ENCODE peak calls at places on chromosomes 16 and 17, in eight cellular contexts. One of them, this sample, is unnamed.

GRCh38 chr17:21218831-21219380 is 4.9 kb upstream of the TMEM11 start:
- DNase-seq in anterior cingulate cortex: no peak
- DNase-seq in iris pigment epithelial cell: no peak
- DNase-seq in NCI-H187: no peak
- DNase-seq in retina: no peak
- DNase-seq in ACHN: no peak
- DNase-seq in hepatic stellate cell: no peak
- DNase-seq in stimulated activated effector memory CD8-positive, alpha-beta T cell treated with anti-CD3 and anti-CD28 coated beads, Interleukin-12 subunit alpha, Interleukin-12 subunit beta, amount 100 ng/mL, for 72 hours: no peak
- DNase-seq in this sample: no peak

GRCh38 chr17:66884931-66885330 is 50.0 kb downstream of the CACNG5 start:
- DNase-seq in anterior cingulate cortex: no peak
- DNase-seq in iris pigment epithelial cell: no peak
- DNase-seq in NCI-H187: no peak
- DNase-seq in retina: no peak
- DNase-seq in ACHN: no peak
- DNase-seq in hepatic stellate cell: no peak
- DNase-seq in stimulated activated effector memory CD8-positive, alpha-beta T cell treated with anti-CD3 and anti-CD28 coated beads, Interleukin-12 subunit alpha, Interleukin-12 subunit beta, amount 100 ng/mL, for 72 hours: no peak
- DNase-seq in this sample: no peak

GRCh38 chr17:46770439-46770817 is 48.1 kb downstream of the WNT3 start:
- DNase-seq in anterior cingulate cortex: no peak
- DNase-seq in iris pigment epithelial cell: no peak
- DNase-seq in NCI-H187: no peak
- DNase-seq in retina: no peak
- DNase-seq in ACHN: no peak
- DNase-seq in hepatic stellate cell: no peak
- DNase-seq in stimulated activated effector memory CD8-positive, alpha-beta T cell treated with anti-CD3 and anti-CD28 coated beads, Interleukin-12 subunit alpha, Interleukin-12 subunit beta, amount 100 ng/mL, for 72 hours: no peak
- DNase-seq in this sample: no peak

GRCh38 chr16:31010539-31010938 is at the start of gene STX1B:
- DNase-seq in anterior cingulate cortex: peak
- DNase-seq in iris pigment epithelial cell: no peak
- DNase-seq in NCI-H187: no peak
- DNase-seq in retina: no peak
- DNase-seq in ACHN: peak
- DNase-seq in hepatic stellate cell: peak
- DNase-seq in stimulated activated effector memory CD8-positive, alpha-beta T cell treated with anti-CD3 and anti-CD28 coated beads, Interleukin-12 subunit alpha, Interleukin-12 subunit beta, amount 100 ng/mL, for 72 hours: no peak
- DNase-seq in this sample: peak

GRCh38 chr16:4455081-4455480 is 19.3 kb downstream of the NMRAL1 start:
- DNase-seq in anterior cingulate cortex: no peak
- DNase-seq in iris pigment epithelial cell: no peak
- DNase-seq in NCI-H187: no peak
- DNase-seq in retina: no peak
- DNase-seq in ACHN: no peak
- DNase-seq in hepatic stellate cell: no peak
- DNase-seq in stimulated activated effector memory CD8-positive, alpha-beta T cell treated with anti-CD3 and anti-CD28 coated beads, Interleukin-12 subunit alpha, Interleukin-12 subunit beta, amount 100 ng/mL, for 72 hours: no peak
- DNase-seq in this sample: no peak

GRCh38 chr17:37523715-37524219 is 34.1 kb downstream of the DUSP14 start:
- DNase-seq in anterior cingulate cortex: no peak
- DNase-seq in iris pigment epithelial cell: no peak
- DNase-seq in NCI-H187: no peak
- DNase-seq in retina: no peak
- DNase-seq in ACHN: no peak
- DNase-seq in hepatic stellate cell: no peak
- DNase-seq in stimulated activated effector memory CD8-positive, alpha-beta T cell treated with anti-CD3 and anti-CD28 coated beads, Interleukin-12 subunit alpha, Interleukin-12 subunit beta, amount 100 ng/mL, for 72 hours: no peak
- DNase-seq in this sample: no peak

GRCh38 chr16:50596762-50597450 is 48.7 kb downstream of the NKD1 start:
- DNase-seq in anterior cingulate cortex: no peak
- DNase-seq in iris pigment epithelial cell: no peak
- DNase-seq in NCI-H187: no peak
- DNase-seq in retina: no peak
- DNase-seq in ACHN: no peak
- DNase-seq in hepatic stellate cell: no peak
- DNase-seq in stimulated activated effector memory CD8-positive, alpha-beta T cell treated with anti-CD3 and anti-CD28 coated beads, Interleukin-12 subunit alpha, Interleukin-12 subunit beta, amount 100 ng/mL, for 72 hours: no peak
- DNase-seq in this sample: no peak

GRCh38 chr16:89102035-89102776 is 8.6 kb downstream of the ACSF3 start:
- DNase-seq in anterior cingulate cortex: no peak
- DNase-seq in iris pigment epithelial cell: no peak
- DNase-seq in NCI-H187: peak
- DNase-seq in retina: no peak
- DNase-seq in ACHN: no peak
- DNase-seq in hepatic stellate cell: no peak
- DNase-seq in stimulated activated effector memory CD8-positive, alpha-beta T cell treated with anti-CD3 and anti-CD28 coated beads, Interleukin-12 subunit alpha, Interleukin-12 subunit beta, amount 100 ng/mL, for 72 hours: no peak
- DNase-seq in this sample: no peak

GRCh38 chr17:83202002-83203000 is 122.9 kb downstream of the METRNL start:
- DNase-seq in anterior cingulate cortex: no peak
- DNase-seq in iris pigment epithelial cell: no peak
- DNase-seq in NCI-H187: no peak
- DNase-seq in retina: no peak
- DNase-seq in ACHN: no peak
- DNase-seq in hepatic stellate cell: no peak
- DNase-seq in stimulated activated effector memory CD8-positive, alpha-beta T cell treated with anti-CD3 and anti-CD28 coated beads, Interleukin-12 subunit alpha, Interleukin-12 subunit beta, amount 100 ng/mL, for 72 hours: peak
- DNase-seq in this sample: no peak

GRCh38 chr17:5706835-5707234 is 122.5 kb upstream of the NLRP1 start:
- DNase-seq in anterior cingulate cortex: peak
- DNase-seq in iris pigment epithelial cell: peak
- DNase-seq in NCI-H187: peak
- DNase-seq in retina: peak
- DNase-seq in ACHN: peak
- DNase-seq in hepatic stellate cell: peak
- DNase-seq in stimulated activated effector memory CD8-positive, alpha-beta T cell treated with anti-CD3 and anti-CD28 coated beads, Interleukin-12 subunit alpha, Interleukin-12 subunit beta, amount 100 ng/mL, for 72 hours: peak
- DNase-seq in this sample: peak

GRCh38 chr16:84811529-84811928 is 8.3 kb upstream of the CRISPLD2 start:
- DNase-seq in anterior cingulate cortex: no peak
- DNase-seq in iris pigment epithelial cell: no peak
- DNase-seq in NCI-H187: no peak
- DNase-seq in retina: no peak
- DNase-seq in ACHN: no peak
- DNase-seq in hepatic stellate cell: no peak
- DNase-seq in stimulated activated effector memory CD8-positive, alpha-beta T cell treated with anti-CD3 and anti-CD28 coated beads, Interleukin-12 subunit alpha, Interleukin-12 subunit beta, amount 100 ng/mL, for 72 hours: no peak
- DNase-seq in this sample: no peak

GRCh38 chr17:78307887-78308633 is 51.8 kb downstream of the SOCS3 start:
- DNase-seq in anterior cingulate cortex: no peak
- DNase-seq in iris pigment epithelial cell: no peak
- DNase-seq in NCI-H187: no peak
- DNase-seq in retina: no peak
- DNase-seq in ACHN: no peak
- DNase-seq in hepatic stellate cell: no peak
- DNase-seq in stimulated activated effector memory CD8-positive, alpha-beta T cell treated with anti-CD3 and anti-CD28 coated beads, Interleukin-12 subunit alpha, Interleukin-12 subunit beta, amount 100 ng/mL, for 72 hours: no peak
- DNase-seq in this sample: no peak

GRCh38 chr17:59361386-59361785 is 29.9 kb downstream of the YPEL2 start:
- DNase-seq in anterior cingulate cortex: no peak
- DNase-seq in iris pigment epithelial cell: peak
- DNase-seq in NCI-H187: no peak
- DNase-seq in retina: no peak
- DNase-seq in ACHN: no peak
- DNase-seq in hepatic stellate cell: peak
- DNase-seq in stimulated activated effector memory CD8-positive, alpha-beta T cell treated with anti-CD3 and anti-CD28 coated beads, Interleukin-12 subunit alpha, Interleukin-12 subunit beta, amount 100 ng/mL, for 72 hours: no peak
- DNase-seq in this sample: peak

GRCh38 chr16:15487336-15488284 is 53.2 kb downstream of the BMERB1 start:
- DNase-seq in anterior cingulate cortex: no peak
- DNase-seq in iris pigment epithelial cell: no peak
- DNase-seq in NCI-H187: no peak
- DNase-seq in retina: no peak
- DNase-seq in ACHN: no peak
- DNase-seq in hepatic stellate cell: no peak
- DNase-seq in stimulated activated effector memory CD8-positive, alpha-beta T cell treated with anti-CD3 and anti-CD28 coated beads, Interleukin-12 subunit alpha, Interleukin-12 subunit beta, amount 100 ng/mL, for 72 hours: no peak
- DNase-seq in this sample: no peak

GRCh38 chr16:8908779-8909468 is 26.8 kb downstream of the LITAFD start:
- DNase-seq in anterior cingulate cortex: no peak
- DNase-seq in iris pigment epithelial cell: peak
- DNase-seq in NCI-H187: no peak
- DNase-seq in retina: no peak
- DNase-seq in ACHN: no peak
- DNase-seq in hepatic stellate cell: no peak
- DNase-seq in stimulated activated effector memory CD8-positive, alpha-beta T cell treated with anti-CD3 and anti-CD28 coated beads, Interleukin-12 subunit alpha, Interleukin-12 subunit beta, amount 100 ng/mL, for 72 hours: no peak
- DNase-seq in this sample: no peak

This sample was measured in Daoy.